ENCODE peak calls at places on chromosomes 7 and 10, in six cellular contexts. S, Q, P, B, F and M are unnamed samples.

GRCh38 chr7:43647772-43648643 is 65.1 kb downstream of the STK17A start:
- DNase-seq in S (peak), Q (peak), P (peak), B (no peak), F (no peak), M (no peak)

GRCh38 chr10:25017247-25017590 is 807 bp downstream of the THNSL1 start:
- DNase-seq in B (no peak), F (peak), Q (peak), S (no peak), P (no peak), M (peak)

GRCh38 chr7:22944506-22944905 is 69.4 kb downstream of the HYCC1 start:
- DNase-seq in Q (no peak), S (no peak), B (no peak), P (peak), F (no peak), M (no peak)

GRCh38 chr10:14592566-14592965 is 182.1 kb downstream of the FAM107B start:
- DNase-seq in S (no peak), B (no peak), F (no peak), P (no peak), Q (no peak), M (no peak)

GRCh38 chr7:55335786-55336185 is 29.4 kb upstream of the LANCL2 start:
- DNase-seq in Q (no peak), S (no peak), P (no peak), F (no peak), B (no peak), M (no peak)

GRCh38 chr7:29126804-29127203 is 19.5 kb downstream of the CPVL start:
- DNase-seq in F (no peak), P (no peak), S (no peak), B (no peak), Q (no peak), M (no peak)

GRCh38 chr7:79401254-79401653 is 52.2 kb downstream of the MAGI2 start:
- DNase-seq in S (no peak), Q (no peak), F (no peak), P (no peak), B (no peak), M (no peak)

GRCh38 chr10:73838827-73839226 is 27.4 kb upstream of the NDST2 start:
- DNase-seq in P (no peak), B (no peak), S (no peak), F (no peak), Q (no peak), M (no peak)

GRCh38 chr7:78588393-78588792 is 789.8 kb downstream of the PHTF2 start:
- DNase-seq in S (no peak), Q (no peak), B (no peak), P (no peak), F (no peak), M (no peak)

GRCh38 chr7:137820677-137821420 is 25.9 kb downstream of the DGKI start:
- DNase-seq in P (peak), S (peak), B (peak), F (peak), Q (no peak), M (peak)

GRCh38 chr7:22121702-22122474 is 176.2 kb upstream of the CDCA7L start:
- DNase-seq in Q (peak), P (peak), F (no peak), S (no peak), B (no peak), M (no peak)

GRCh38 chr7:37656913-37657530 is 26.5 kb upstream of the GPR141 start:
- DNase-seq in Q (no peak), P (no peak), S (no peak), F (no peak), B (no peak), M (no peak)

GRCh38 chr7:142671506-142671905 is 77.8 kb upstream of the PRSS1 start:
- DNase-seq in Q (no peak), S (no peak), P (no peak), B (no peak), F (no peak), M (no peak)

GRCh38 chr10:5566606-5567005 is 41.8 kb downstream of the CALML3 start:
- DNase-seq in S (peak), F (no peak), P (no peak), B (no peak), Q (no peak), M (peak)

GRCh38 chr10:33612551-33612950 is 278.1 kb upstream of the NRP1 start:
- DNase-seq in S (no peak), F (no peak), B (no peak), P (peak), Q (no peak), M (no peak)

GRCh38 chr10:52566471-52567246 is 205.9 kb downstream of the MBL2 start:
- DNase-seq in F (peak), Q (peak), B (no peak), S (no peak), P (peak), M (no peak)

GRCh38 chr7:1852781-1853618 is 182.9 kb downstream of the ELFN1 start:
- DNase-seq in P (no peak), F (no peak), Q (no peak), B (no peak), S (peak), M (peak)

GRCh38 chr10:21265622-21266021 is 259.9 kb downstream of the SKIDA1 start:
- DNase-seq in P (peak), Q (no peak), B (no peak), S (no peak), F (no peak), M (no peak)

GRCh38 chr10:119468542-119469324 is 73.8 kb downstream of the RGS10 start:
- DNase-seq in S (no peak), Q (no peak), P (no peak), B (no peak), F (no peak), M (no peak)

GRCh38 chr7:87570178-87570577 is 30.5 kb downstream of the ABCB1 start:
- DNase-seq in Q (no peak), P (peak), B (no peak), F (no peak), S (no peak), M (no peak)

GRCh38 chr7:36513393-36513792 is 123.7 kb downstream of the ANLN start:
- DNase-seq in S (no peak), F (no peak), Q (no peak), B (no peak), P (no peak), M (no peak)

GRCh38 chr10:86592413-86592812 is 61.9 kb upstream of the OPN4 start:
- DNase-seq in S (no peak), P (no peak), F (peak), B (no peak), Q (no peak), M (no peak)

GRCh38 chr7:68488366-68489060 is 1109.8 kb upstream of the AUTS2 start:
- DNase-seq in S (no peak), P (no peak), Q (no peak), F (no peak), B (no peak), M (peak)

GRCh38 chr7:37287093-37287492 is 161.6 kb downstream of the ELMO1 start:
- DNase-seq in B (no peak), S (no peak), P (no peak), Q (no peak), F (no peak), M (no peak)

GRCh38 chr10:112904000-112904399 is 46.0 kb upstream of the TCF7L2 start:
- DNase-seq in S (no peak), P (peak), F (no peak), B (no peak), Q (no peak), M (no peak)

GRCh38 chr10:10497245-10497644 is 520.4 kb upstream of the CELF2 start:
- DNase-seq in P (no peak), B (no peak), Q (no peak), S (no peak), F (no peak), M (no peak)

GRCh38 chr7:101700424-101700823 is 71.3 kb upstream of the MYL10 start:
- DNase-seq in F (no peak), B (no peak), S (no peak), P (no peak), Q (no peak), M (no peak)

GRCh38 chr7:55202150-55202913 is 162.8 kb upstream of the LANCL2 start:
- DNase-seq in P (no peak), Q (no peak), S (no peak), F (no peak), B (no peak), M (no peak)

GRCh38 chr7:148940702-148941597 is 56.9 kb upstream of the EZH2 start:
- DNase-seq in Q (peak), F (peak), P (peak), S (peak), B (peak), M (peak)

GRCh38 chr7:148944935-148945934 is 61.1 kb upstream of the EZH2 start:
- DNase-seq in F (no peak), P (peak), B (no peak), S (no peak), Q (no peak), M (no peak)

GRCh38 chr7:148939128-148939747 is 55.1 kb upstream of the EZH2 start:
- DNase-seq in Q (no peak), B (no peak), P (no peak), F (no peak), S (no peak), M (no peak)

GRCh38 chr7:148941598-148942280 is 57.6 kb upstream of the EZH2 start:
- DNase-seq in P (peak), S (no peak), Q (peak), B (peak), F (peak), M (peak)
- TF ChIP-seq CTCF in P (peak), S (peak), Q (peak), B (peak), F (peak), M (peak)

GRCh38 chr10:47456096-47456485 is 27.8 kb downstream of the ANXA8 start:
- DNase-seq in B (no peak), P (no peak), S (peak), F (no peak), Q (no peak), M (no peak)
- TF ChIP-seq CTCF in B (no peak), P (no peak), S (no peak), F (no peak), Q (no peak), M (no peak)

GRCh38 chr7:145398758-145399157 is 562.9 kb upstream of the TPK1 start:
- DNase-seq in Q (no peak), B (no peak), P (peak), S (no peak), F (peak), M (no peak)
- TF ChIP-seq CTCF in Q (no peak), B (no peak), P (no peak), S (no peak), F (no peak), M (no peak)

GRCh38 chr7:112079671-112080070 is 126.5 kb downstream of the DOCK4 start:
- DNase-seq in F (no peak), P (peak), Q (no peak), S (no peak), B (no peak), M (no peak)
- TF ChIP-seq CTCF in F (no peak), P (peak), Q (no peak), S (no peak), B (no peak), M (no peak)

GRCh38 chr7:150965273-150965830 is 12.8 kb downstream of the KCNH2 start:
- DNase-seq in B (no peak), P (no peak), Q (no peak), S (no peak), F (no peak), M (peak)

GRCh38 chr7:150966002-150966401 is 12.1 kb downstream of the KCNH2 start:
- DNase-seq in Q (peak), B (no peak), S (no peak), P (no peak), F (peak), M (peak)

GRCh38 chr7:150963707-150964559 is 14.2 kb downstream of the KCNH2 start:
- DNase-seq in F (no peak), B (no peak), S (no peak), Q (no peak), P (no peak), M (peak)

GRCh38 chr7:150962743-150963399 is 15.2 kb downstream of the KCNH2 start:
- DNase-seq in Q (peak), P (peak), S (no peak), B (peak), F (peak), M (peak)

DNA sequence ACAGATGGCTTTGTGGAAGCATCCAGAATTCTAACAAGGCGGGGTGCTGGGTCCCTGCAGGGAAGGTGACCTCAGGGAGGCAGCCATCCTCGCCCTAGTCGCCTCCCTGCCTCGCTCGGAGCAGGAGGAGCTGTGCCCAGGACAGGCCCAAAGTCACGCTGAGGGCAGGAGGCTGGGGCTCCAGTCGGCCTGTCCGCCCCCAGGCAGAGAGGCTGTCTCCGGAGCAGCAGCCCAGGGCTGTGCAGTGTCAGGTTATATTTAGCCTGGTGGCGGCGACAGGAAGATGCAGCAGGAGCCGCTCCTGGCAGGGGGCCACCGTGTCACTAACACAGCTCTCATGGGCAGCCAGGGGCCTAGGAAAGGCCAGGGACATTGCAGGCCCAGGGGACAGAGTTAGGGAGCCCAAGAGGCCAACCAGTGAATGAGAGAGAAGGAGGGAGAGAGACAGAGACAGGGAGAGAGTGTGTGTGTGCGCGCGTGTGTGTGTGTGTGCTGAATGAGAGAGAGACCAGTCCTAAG is 13.5 kb downstream of the KCNH2 start:
- DNase-seq in B (no peak), P (no peak), Q (no peak), S (no peak), F (peak), M (peak)
- TF ChIP-seq CTCF in B (no peak), P (no peak), Q (peak), S (no peak), F (peak), M (peak)

GRCh38 chr10:782751-783648 is 93.5 kb upstream of the DIP2C start:
- DNase-seq in P (no peak), B (peak), Q (no peak), F (no peak), S (no peak), M (no peak)

GRCh38 chr10:786666-787512 is 97.4 kb upstream of the DIP2C start:
- DNase-seq in S (peak), B (no peak), Q (no peak), F (no peak), P (no peak), M (no peak)

GRCh38 chr10:784759-785538 is 95.5 kb upstream of the DIP2C start:
- DNase-seq in S (peak), P (peak), B (peak), Q (peak), F (peak), M (peak)

GRCh38 chr10:785539-786214 is 96.2 kb upstream of the DIP2C start:
- DNase-seq in B (no peak), P (no peak), F (no peak), Q (no peak), S (no peak), M (no peak)

GRCh38 chr10:784377-784758 is 94.9 kb upstream of the DIP2C start:
- DNase-seq in F (peak), P (no peak), S (peak), Q (no peak), B (peak), M (peak)
- TF ChIP-seq CTCF in F (no peak), P (no peak), S (no peak), Q (no peak), B (peak), M (no peak)

DNA sequence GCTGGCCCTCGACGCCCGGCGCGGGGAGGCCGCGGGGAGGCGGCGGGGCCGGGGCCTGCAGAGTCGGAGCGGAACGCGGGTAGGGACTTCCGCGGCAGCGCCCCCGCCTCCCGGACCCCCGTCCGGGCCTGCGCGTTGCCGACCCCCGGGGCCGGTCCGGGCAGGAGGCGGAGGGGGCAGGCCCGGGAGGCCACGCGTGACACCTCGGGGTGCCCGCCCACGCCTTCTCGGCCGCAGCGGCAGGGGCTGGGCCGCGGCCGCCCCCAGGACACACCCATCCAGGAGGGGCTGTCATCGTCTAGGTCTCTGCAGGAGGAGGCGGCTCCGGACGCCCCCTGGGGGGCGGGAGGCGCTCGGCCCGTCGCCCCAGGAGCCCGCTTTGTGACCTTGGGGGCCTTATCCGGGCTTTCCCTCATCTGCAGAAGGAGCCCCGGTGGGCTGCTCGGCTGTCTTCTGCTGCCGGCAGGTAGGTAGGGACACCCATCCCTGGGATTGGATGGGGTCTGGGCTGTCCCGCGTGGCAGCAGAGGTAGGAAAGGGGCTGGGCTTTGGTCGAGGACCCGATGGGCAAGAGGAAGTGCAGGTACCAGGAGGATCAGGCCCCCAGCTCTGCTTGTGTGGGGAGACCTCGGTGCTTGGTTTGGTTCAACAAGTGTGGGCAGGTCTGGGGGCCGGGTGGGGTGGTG is 569 bp downstream of the ZNF316 start:
- DNase-seq in S (no peak), Q (peak), F (peak), B (peak), P (peak), M (peak)
- TF ChIP-seq CTCF in S (no peak), Q (peak), F (peak), B (peak), P (no peak), M (peak)

GRCh38 chr10:63889756-63890155 is 368.6 kb downstream of the REEP3 start:
- DNase-seq in Q (no peak), P (no peak), B (no peak), S (no peak), F (no peak), M (no peak)

GRCh38 chr10:63887600-63888396 is 366.6 kb downstream of the REEP3 start:
- DNase-seq in S (no peak), Q (no peak), F (no peak), B (no peak), P (no peak), M (no peak)

GRCh38 chr10:63885159-63885558 is 364.0 kb downstream of the REEP3 start:
- DNase-seq in F (no peak), P (no peak), S (no peak), B (no peak), Q (no peak), M (no peak)

GRCh38 chr10:63886281-63887025 is 365.3 kb downstream of the REEP3 start:
- DNase-seq in B (no peak), F (no peak), S (no peak), Q (no peak), P (no peak), M (no peak)

DNA sequence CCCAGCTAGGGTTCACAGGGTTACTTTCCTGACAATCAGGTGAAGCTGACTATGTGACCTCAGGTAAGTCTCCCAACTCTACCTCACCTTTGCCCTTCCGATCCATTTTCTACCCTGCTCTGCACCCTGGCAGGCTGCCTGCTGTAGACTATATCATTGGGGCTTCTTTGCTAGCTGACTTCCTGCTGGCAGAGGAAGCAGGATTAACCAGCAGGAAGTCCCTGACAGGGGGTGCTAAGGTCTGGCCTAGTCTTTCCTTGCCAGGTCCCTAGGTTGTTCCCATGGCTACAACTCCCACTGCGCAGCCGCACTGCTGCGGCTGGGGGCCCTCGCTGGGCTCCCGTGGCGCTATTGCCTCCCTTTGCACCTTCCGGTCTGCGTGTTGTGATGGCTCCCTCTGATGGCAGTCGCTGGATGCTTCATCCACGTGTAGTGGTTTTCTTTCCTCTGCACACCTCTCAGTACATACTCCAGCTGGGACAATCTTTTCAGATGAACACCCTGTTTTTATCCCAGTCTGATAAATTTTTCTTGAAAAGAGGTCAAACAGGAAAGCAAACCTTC is 365.9 kb downstream of the REEP3 start:
- DNase-seq in Q (peak), S (no peak), B (no peak), P (no peak), F (peak), M (peak)
- TF ChIP-seq CTCF in Q (no peak), S (no peak), B (peak), P (peak), F (peak), M (peak)

DNA sequence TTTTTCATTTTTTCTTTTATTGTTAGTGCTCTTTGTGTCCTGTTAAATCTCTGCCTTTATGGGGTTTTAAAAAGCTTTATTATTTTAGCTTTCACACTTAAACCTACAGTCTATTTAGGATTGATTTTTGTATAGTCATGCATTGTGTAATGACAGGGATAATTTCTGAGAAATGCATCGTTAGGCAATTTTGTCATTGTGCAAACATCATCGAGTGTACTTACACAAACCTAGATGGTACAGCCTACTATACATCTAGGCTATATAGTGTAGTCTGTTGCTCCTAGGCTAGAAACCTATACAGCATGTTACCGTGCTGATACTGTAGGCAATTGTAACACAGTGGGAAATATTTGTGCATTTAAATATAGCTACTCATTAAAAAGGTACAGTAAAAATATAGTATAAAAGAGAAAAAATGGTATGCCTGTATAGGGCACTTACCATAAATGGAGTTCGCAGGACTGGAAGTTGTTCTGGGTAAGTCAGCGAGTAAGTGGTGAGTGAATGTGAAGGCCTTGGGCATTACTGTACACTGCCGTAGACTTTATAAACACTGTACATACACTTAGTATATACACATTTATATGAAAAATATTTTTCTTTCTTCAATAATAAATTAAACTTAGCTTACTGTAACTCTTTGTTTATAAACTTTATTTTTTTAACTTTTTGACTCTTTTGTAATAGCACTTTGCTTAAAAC is 16.0 kb downstream of the UBE2D1 start:
- DNase-seq in Q (no peak), B (no peak), S (no peak), P (no peak), F (no peak), M (no peak)
- TF ChIP-seq CTCF in Q (no peak), B (no peak), S (no peak), P (no peak), F (no peak), M (no peak)